ENCODE peak calls at places on chromosomes 6 and 20, in eight cellular contexts. One of them, this sample, is unnamed.
A peak's percentile ranks its signal among the peaks of the same experiment; 100 is the strongest.

GRCh38 chr20:34977365-34978091 is 21.9 kb downstream of the MYH7B start:
- DNase-seq in GM12864: no peak
- DNase-seq in pancreas: no peak
- DNase-seq in tibial artery: no peak
- DNase-seq in WTC11: no peak
- DNase-seq in left lung: peak; percentile 39
- DNase-seq in nephron progenitor cell: no peak
- DNase-seq in cardiac fibroblast: no peak
- DNase-seq in this sample: no peak

GRCh38 chr6:166456360-166457156 is 73.8 kb upstream of the MPC1 start:
- DNase-seq in GM12864: no peak
- DNase-seq in left lung: no peak
- DNase-seq in WTC11: no peak
- DNase-seq in cardiac fibroblast: no peak
- DNase-seq in nephron progenitor cell: no peak
- DNase-seq in pancreas: no peak
- DNase-seq in tibial artery: no peak
- DNase-seq in this sample: no peak

GRCh38 chr6:80165819-80166218 is 59.3 kb downstream of the BCKDHB start:
- DNase-seq in left lung: no peak
- DNase-seq in nephron progenitor cell: no peak
- DNase-seq in cardiac fibroblast: peak; percentile 41
- DNase-seq in WTC11: no peak
- DNase-seq in pancreas: no peak
- DNase-seq in tibial artery: no peak
- DNase-seq in GM12864: no peak
- DNase-seq in this sample: no peak

GRCh38 chr20:35042268-35042667 is 50.3 kb downstream of the TRPC4AP start:
- DNase-seq in WTC11: no peak
- DNase-seq in GM12864: no peak
- DNase-seq in pancreas: no peak
- DNase-seq in left lung: no peak
- DNase-seq in nephron progenitor cell: no peak
- DNase-seq in cardiac fibroblast: no peak
- DNase-seq in tibial artery: no peak
- DNase-seq in this sample: no peak

GRCh38 chr20:10800288-10800687 is 126.5 kb upstream of the JAG1 start:
- DNase-seq in left lung: no peak
- DNase-seq in WTC11: no peak
- DNase-seq in GM12864: no peak
- DNase-seq in tibial artery: no peak
- DNase-seq in cardiac fibroblast: no peak
- DNase-seq in nephron progenitor cell: no peak
- DNase-seq in pancreas: no peak
- DNase-seq in this sample: no peak

GRCh38 chr6:489001-489400 is 97.4 kb downstream of the IRF4 start:
- DNase-seq in pancreas: no peak
- DNase-seq in nephron progenitor cell: no peak
- DNase-seq in GM12864: no peak
- DNase-seq in tibial artery: no peak
- DNase-seq in WTC11: no peak
- DNase-seq in left lung: no peak
- DNase-seq in cardiac fibroblast: no peak
- DNase-seq in this sample: no peak

GRCh38 chr20:21159658-21160380 is 33.9 kb downstream of the KIZ start:
- DNase-seq in WTC11: no peak
- DNase-seq in nephron progenitor cell: no peak
- DNase-seq in tibial artery: no peak
- DNase-seq in cardiac fibroblast: no peak
- DNase-seq in left lung: no peak
- DNase-seq in GM12864: no peak
- DNase-seq in pancreas: no peak
- DNase-seq in this sample: no peak

GRCh38 chr6:159836294-159837140 is 36.4 kb downstream of the PNLDC1 start:
- DNase-seq in cardiac fibroblast: peak; percentile 60
- DNase-seq in left lung: no peak
- DNase-seq in WTC11: no peak
- DNase-seq in GM12864: no peak
- DNase-seq in pancreas: no peak
- DNase-seq in tibial artery: peak; percentile 85
- DNase-seq in nephron progenitor cell: no peak
- DNase-seq in this sample: peak; percentile 35

GRCh38 chr6:43992783-43993505 is 134.3 kb downstream of the MRPL14 start:
- DNase-seq in pancreas: peak; percentile 90
- DNase-seq in cardiac fibroblast: no peak
- DNase-seq in nephron progenitor cell: no peak
- DNase-seq in WTC11: no peak
- DNase-seq in GM12864: no peak
- DNase-seq in tibial artery: peak; percentile 57
- DNase-seq in left lung: no peak
- DNase-seq in this sample: no peak

GRCh38 chr6:81169166-81169565 is 583.3 kb downstream of the TENT5A start:
- DNase-seq in GM12864: no peak
- DNase-seq in pancreas: no peak
- DNase-seq in WTC11: no peak
- DNase-seq in tibial artery: no peak
- DNase-seq in nephron progenitor cell: no peak
- DNase-seq in left lung: no peak
- DNase-seq in cardiac fibroblast: peak; percentile 23
- DNase-seq in this sample: no peak

GRCh38 chr6:44342489-44342888 is at the start of gene SPATS1:
- DNase-seq in WTC11: peak; percentile 71
- DNase-seq in pancreas: no peak
- DNase-seq in nephron progenitor cell: peak; percentile 30
- DNase-seq in cardiac fibroblast: no peak
- DNase-seq in tibial artery: no peak
- DNase-seq in GM12864: no peak
- DNase-seq in left lung: peak; percentile 74
- DNase-seq in this sample: no peak

DNA sequence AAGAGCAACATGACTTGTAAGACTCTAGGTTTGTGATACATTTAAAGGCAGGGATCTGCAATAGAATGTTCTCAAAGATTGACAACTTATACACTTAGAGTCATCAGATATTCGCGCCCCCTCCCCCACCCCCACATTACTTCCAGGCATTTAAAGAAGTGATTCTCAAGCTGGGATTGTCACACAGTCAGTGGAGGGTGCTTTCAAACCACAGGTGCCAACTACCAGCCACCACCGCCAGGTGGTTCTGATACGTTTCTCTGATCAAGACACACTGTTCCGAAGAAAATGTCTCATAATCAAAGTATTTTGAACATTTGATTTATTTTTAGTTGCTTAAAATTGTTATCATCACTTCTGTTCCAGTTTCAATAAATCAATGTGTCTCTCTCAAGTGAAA is 357.5 kb downstream of the ESR1 start:
- DNase-seq in WTC11: no peak
- DNase-seq in tibial artery: no peak
- DNase-seq in cardiac fibroblast: no peak
- DNase-seq in GM12864: no peak
- DNase-seq in nephron progenitor cell: no peak
- DNase-seq in left lung: no peak
- DNase-seq in pancreas: no peak
- DNase-seq in this sample: no peak
- TF ChIP-seq CTCF in WTC11: no peak
- TF ChIP-seq CTCF in tibial artery: no peak
- TF ChIP-seq CTCF in cardiac fibroblast: no peak
- TF ChIP-seq CTCF in GM12864: no peak
- TF ChIP-seq CTCF in nephron progenitor cell: no peak
- TF ChIP-seq CTCF in left lung: no peak
- TF ChIP-seq CTCF in pancreas: no peak
- TF ChIP-seq CTCF in this sample: no peak

DNA sequence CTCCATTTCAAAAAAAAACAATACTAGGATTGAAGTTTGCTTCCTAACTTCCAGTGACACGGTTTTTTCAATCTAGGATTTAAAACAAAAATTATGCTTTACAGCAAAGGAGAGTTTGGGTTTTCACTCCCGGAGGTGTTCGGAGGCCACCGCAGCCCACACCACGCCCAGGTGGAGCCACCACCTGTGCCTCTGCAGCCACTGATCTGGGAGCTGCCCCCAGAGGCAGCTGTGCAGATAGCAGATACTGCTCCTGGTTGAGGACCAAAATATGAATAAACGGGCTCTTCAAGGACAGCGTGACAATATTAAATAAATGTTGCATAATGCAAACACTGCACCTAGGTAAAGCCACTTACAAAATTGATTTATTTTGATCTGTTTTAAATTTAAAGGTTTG is 30.2 kb downstream of the DLL1 start:
- DNase-seq in pancreas: no peak
- DNase-seq in WTC11: no peak
- DNase-seq in GM12864: no peak
- DNase-seq in tibial artery: no peak
- DNase-seq in nephron progenitor cell: no peak
- DNase-seq in left lung: peak; percentile 44
- DNase-seq in cardiac fibroblast: no peak
- DNase-seq in this sample: no peak
- TF ChIP-seq CTCF in pancreas: peak; percentile 25
- TF ChIP-seq CTCF in WTC11: no peak
- TF ChIP-seq CTCF in GM12864: peak; percentile 22
- TF ChIP-seq CTCF in tibial artery: no peak
- TF ChIP-seq CTCF in nephron progenitor cell: no peak
- TF ChIP-seq CTCF in left lung: no peak
- TF ChIP-seq CTCF in cardiac fibroblast: no peak
- TF ChIP-seq CTCF in this sample: no peak

DNA sequence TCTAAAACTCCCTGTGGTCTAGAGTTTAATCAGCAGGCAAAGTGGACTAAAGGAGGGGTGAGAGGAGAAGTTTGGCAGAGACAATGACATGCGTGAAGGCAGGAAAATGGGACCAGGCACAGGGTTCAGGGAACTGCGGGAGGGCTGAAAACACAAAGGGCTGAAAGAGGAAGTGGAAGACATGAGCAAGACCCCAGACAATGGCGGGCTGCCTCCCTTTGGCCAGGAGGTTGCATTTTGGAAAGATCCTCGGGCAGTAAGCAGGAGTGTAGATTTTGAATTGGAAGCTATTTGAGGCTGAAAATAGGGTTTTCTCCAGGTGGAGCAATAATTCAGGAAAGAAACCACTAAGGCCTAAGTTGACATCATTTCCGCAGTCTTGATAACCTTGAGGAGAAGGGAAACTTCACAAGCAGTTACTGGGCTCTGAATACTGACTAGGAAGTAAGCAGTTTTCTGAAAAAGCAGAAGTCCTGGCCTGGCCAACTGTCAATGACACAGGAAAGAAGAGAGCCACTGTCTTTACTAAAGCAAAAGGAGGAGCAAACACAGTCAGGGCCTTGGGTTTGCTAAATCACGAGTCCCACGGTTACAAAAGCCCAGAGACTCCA is 3.4 kb downstream of the LY86 start:
- DNase-seq in cardiac fibroblast: no peak
- DNase-seq in left lung: no peak
- DNase-seq in tibial artery: no peak
- DNase-seq in GM12864: peak; percentile 79
- DNase-seq in nephron progenitor cell: no peak
- DNase-seq in pancreas: no peak
- DNase-seq in WTC11: no peak
- DNase-seq in this sample: no peak
- TF ChIP-seq CTCF in cardiac fibroblast: no peak
- TF ChIP-seq CTCF in left lung: no peak
- TF ChIP-seq CTCF in tibial artery: no peak
- TF ChIP-seq CTCF in GM12864: no peak
- TF ChIP-seq CTCF in nephron progenitor cell: no peak
- TF ChIP-seq CTCF in pancreas: no peak
- TF ChIP-seq CTCF in WTC11: no peak
- TF ChIP-seq CTCF in this sample: no peak

DNA sequence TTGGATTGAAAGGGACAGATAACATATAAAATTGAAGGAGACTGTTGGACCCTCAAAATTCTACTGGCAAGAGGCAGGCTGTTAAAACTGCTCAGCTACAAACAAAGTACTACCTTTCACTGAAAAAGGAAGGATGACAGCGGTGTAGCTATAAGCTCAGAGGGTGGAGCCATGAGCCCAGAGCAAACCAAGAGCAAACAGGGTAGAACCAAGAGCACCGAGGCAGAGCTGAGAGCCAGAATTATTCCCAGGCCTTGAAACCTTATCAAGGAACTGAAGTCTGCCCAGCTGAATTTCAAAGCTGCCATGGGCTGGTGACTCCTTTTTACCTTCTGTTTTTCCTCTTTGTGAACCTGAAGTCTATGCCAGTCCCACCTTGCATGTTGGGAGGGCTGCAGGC is 74.7 kb upstream of the SLC4A11 start:
- DNase-seq in left lung: no peak
- DNase-seq in tibial artery: no peak
- DNase-seq in pancreas: peak; percentile 48
- DNase-seq in nephron progenitor cell: no peak
- DNase-seq in cardiac fibroblast: no peak
- DNase-seq in WTC11: no peak
- DNase-seq in GM12864: no peak
- DNase-seq in this sample: no peak
- TF ChIP-seq CTCF in left lung: no peak
- TF ChIP-seq CTCF in tibial artery: no peak
- TF ChIP-seq CTCF in pancreas: no peak
- TF ChIP-seq CTCF in nephron progenitor cell: no peak
- TF ChIP-seq CTCF in cardiac fibroblast: no peak
- TF ChIP-seq CTCF in WTC11: no peak
- TF ChIP-seq CTCF in GM12864: peak; percentile 28
- TF ChIP-seq CTCF in this sample: no peak

DNA sequence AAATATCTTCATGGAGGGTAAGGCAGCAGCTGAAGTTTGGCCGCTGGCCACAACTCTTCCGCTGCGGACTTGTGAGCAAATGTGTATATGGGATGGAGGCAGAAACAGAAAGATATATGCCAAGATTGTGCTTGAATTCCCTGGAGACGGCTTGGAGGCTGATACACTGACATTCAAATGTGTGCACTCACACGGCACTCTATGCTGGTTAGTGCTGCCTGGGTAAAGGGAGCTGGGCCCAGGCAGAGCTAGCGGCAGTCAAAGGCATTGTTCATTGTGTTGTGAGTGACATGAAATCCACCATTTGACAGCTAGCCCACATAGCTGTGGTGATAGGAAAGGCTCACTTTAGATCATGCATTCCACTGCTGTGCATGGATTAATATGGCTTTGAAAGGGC is 202.7 kb downstream of the CLIC5 start:
- DNase-seq in nephron progenitor cell: no peak
- DNase-seq in GM12864: no peak
- DNase-seq in left lung: no peak
- DNase-seq in tibial artery: no peak
- DNase-seq in cardiac fibroblast: peak; percentile 41
- DNase-seq in WTC11: no peak
- DNase-seq in pancreas: no peak
- DNase-seq in this sample: no peak
- TF ChIP-seq CTCF in nephron progenitor cell: no peak
- TF ChIP-seq CTCF in GM12864: no peak
- TF ChIP-seq CTCF in left lung: no peak
- TF ChIP-seq CTCF in tibial artery: no peak
- TF ChIP-seq CTCF in cardiac fibroblast: no peak
- TF ChIP-seq CTCF in WTC11: no peak
- TF ChIP-seq CTCF in pancreas: no peak
- TF ChIP-seq CTCF in this sample: no peak

DNA sequence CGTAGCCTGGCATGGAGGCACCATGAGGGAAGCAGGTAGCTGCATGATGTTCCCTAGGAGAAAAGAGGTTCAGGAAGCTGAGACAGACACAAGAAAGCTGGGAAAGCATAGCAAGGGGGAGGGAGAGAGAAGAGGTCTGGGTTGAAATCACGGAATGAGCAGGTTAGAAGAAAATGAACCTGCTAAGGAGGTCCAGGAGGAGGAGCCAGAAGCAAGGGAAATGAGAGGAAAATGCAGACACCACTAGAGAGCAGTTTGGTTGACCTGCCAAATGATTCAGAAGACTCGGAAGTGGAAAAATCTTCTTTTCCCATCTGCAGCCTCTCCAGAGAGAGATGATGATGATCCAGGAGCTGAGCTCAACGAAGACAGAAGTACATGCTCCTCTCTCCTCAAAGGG is 70.9 kb downstream of the VIP start:
- DNase-seq in tibial artery: no peak
- DNase-seq in left lung: no peak
- DNase-seq in cardiac fibroblast: no peak
- DNase-seq in pancreas: no peak
- DNase-seq in nephron progenitor cell: no peak
- DNase-seq in WTC11: no peak
- DNase-seq in GM12864: no peak
- DNase-seq in this sample: no peak
- TF ChIP-seq CTCF in tibial artery: no peak
- TF ChIP-seq CTCF in left lung: no peak
- TF ChIP-seq CTCF in cardiac fibroblast: no peak
- TF ChIP-seq CTCF in pancreas: no peak
- TF ChIP-seq CTCF in nephron progenitor cell: no peak
- TF ChIP-seq CTCF in WTC11: no peak
- TF ChIP-seq CTCF in GM12864: no peak
- TF ChIP-seq CTCF in this sample: no peak

This sample was measured in lower lobe of right lung.